ENCODE peak calls at places on chromosomes 4 and X, in eight cellular contexts. A is CD4-positive, CD25-positive, alpha-beta regulatory T cell; C is breast epithelium; H is H54; K is heart left ventricle; S is MCF 10A; P is fibroblast of mammary gland; I is hypothalamus. N is an unnamed sample.

GRCh38 chr4:2798399-2799301 is 5.8 kb downstream of the SH3BP2 start:
- DNase-seq in A (peak; percentile 49), C (no peak), H (no peak), K (peak; percentile 84), S (peak; percentile 47), P (no peak), I (peak; percentile 60), N (no peak)

GRCh38 chr4:3300198-3300671 is 7.4 kb downstream of the RGS12 start:
- DNase-seq in A (no peak), C (peak; percentile 40), H (no peak), K (peak; percentile 47), S (no peak), P (no peak), I (no peak), N (no peak)

GRCh38 chr4:47713156-47713834 is 124.6 kb downstream of the CORIN start:
- DNase-seq in A (no peak), C (no peak), H (no peak), K (no peak), S (no peak), P (no peak), I (no peak), N (no peak)

GRCh38 chr4:76984788-76985211 is 35.2 kb downstream of the SEPTIN11 start:
- DNase-seq in A (no peak), C (no peak), H (peak; percentile 23), K (no peak), S (peak; percentile 71), P (peak; percentile 100), I (no peak), N (peak; percentile 19)

GRCh38 chr4:30605616-30606015 is 114.6 kb upstream of the PCDH7 start:
- DNase-seq in A (no peak), C (no peak), H (no peak), K (no peak), S (no peak), P (peak; percentile 51), I (no peak), N (no peak)

GRCh38 chrX:68944211-68944610 is 115.4 kb downstream of the EFNB1 start:
- DNase-seq in A (no peak), C (no peak), H (no peak), K (no peak), S (no peak), P (no peak), I (no peak), N (no peak)

GRCh38 chr4:3898098-3898497 is 131.9 kb downstream of the ADRA2C start:
- DNase-seq in A (no peak), C (no peak), H (no peak), K (no peak), S (no peak), P (no peak), I (no peak), N (no peak)

GRCh38 chr4:2259541-2260267 is 2.2 kb downstream of the MXD4 start:
- DNase-seq in A (no peak), C (peak; percentile 43), H (no peak), K (peak; percentile 58), S (no peak), P (no peak), I (no peak), N (no peak)

GRCh38 chr4:181272427-181272826 is 970.8 kb upstream of the TENM3 start:
- DNase-seq in A (no peak), C (no peak), H (no peak), K (no peak), S (no peak), P (no peak), I (no peak), N (no peak)

GRCh38 chr4:27789768-27790167 is 929.1 kb downstream of the STIM2 start:
- DNase-seq in A (no peak), C (no peak), H (no peak), K (no peak), S (peak; percentile 38), P (peak; percentile 35), I (no peak), N (peak; percentile 19)

GRCh38 chrX:123563167-123563566 is 169.7 kb downstream of the THOC2 start:
- DNase-seq in A (no peak), C (no peak), H (no peak), K (no peak), S (no peak), P (no peak), I (no peak), N (no peak)

GRCh38 chr4:70741872-70742271 is 20.1 kb downstream of the RUFY3 start:
- DNase-seq in A (no peak), C (no peak), H (no peak), K (no peak), S (no peak), P (no peak), I (no peak), N (no peak)

GRCh38 chr4:103098331-103098730 is 1.3 kb downstream of the BDH2 start:
- DNase-seq in A (no peak), C (no peak), H (no peak), K (no peak), S (no peak), P (peak; percentile 10), I (no peak), N (no peak)

GRCh38 chr4:22514001-22514400 is 1.9 kb downstream of the ADGRA3 start:
- DNase-seq in A (no peak), C (no peak), H (no peak), K (no peak), S (peak; percentile 55), P (peak; percentile 83), I (no peak), N (peak; percentile 77)

GRCh38 chrX:16368696-16369095 is 201.4 kb downstream of the MAGEB17 start:
- DNase-seq in A (no peak), C (no peak), H (no peak), K (no peak), S (no peak), P (no peak), I (no peak), N (no peak)

GRCh38 chrX:1242901-1243402 is 25.7 kb upstream of the CSF2RA start:
- DNase-seq in A (no peak), C (no peak), H (no peak), K (no peak), S (peak; percentile 29), P (no peak), I (no peak), N (no peak)

GRCh38 chr4:85426366-85426765 is 48.6 kb upstream of the ARHGAP24 start:
- DNase-seq in A (no peak), C (no peak), H (no peak), K (no peak), S (no peak), P (no peak), I (no peak), N (no peak)

GRCh38 chr4:74284074-74284473 is 24.2 kb upstream of the EPGN start:
- DNase-seq in A (no peak), C (no peak), H (peak; percentile 4), K (no peak), S (peak; percentile 22), P (peak; percentile 35), I (no peak), N (no peak)

GRCh38 chrX:1686642-1687041 is 71.8 kb downstream of the ASMT start:
- DNase-seq in A (no peak), C (no peak), H (peak; percentile 15), K (no peak), S (no peak), P (no peak), I (no peak), N (no peak)

GRCh38 chrX:13254076-13254785 is 65.6 kb downstream of the ATXN3L start:
- DNase-seq in A (no peak), C (no peak), H (peak; percentile 3), K (no peak), S (peak; percentile 76), P (peak; percentile 65), I (no peak), N (no peak)

GRCh38 chr4:183437452-183437851 is 7.0 kb upstream of the CDKN2AIP start:
- DNase-seq in A (no peak), C (no peak), H (no peak), K (no peak), S (no peak), P (no peak), I (no peak), N (no peak)

GRCh38 chr4:140236649-140237160 is 82.7 kb upstream of the MAML3 start:
- DNase-seq in A (no peak), C (no peak), H (no peak), K (no peak), S (no peak), P (no peak), I (no peak), N (no peak)

GRCh38 chr4:25123236-25123635 is 37.0 kb downstream of the SEPSECS start:
- DNase-seq in A (no peak), C (no peak), H (no peak), K (no peak), S (no peak), P (no peak), I (no peak), N (no peak)

GRCh38 chr4:74206088-74206826 is 48.3 kb downstream of the MTHFD2L start:
- DNase-seq in A (no peak), C (no peak), H (no peak), K (no peak), S (no peak), P (no peak), I (no peak), N (no peak)

GRCh38 chr4:88743696-88744095 is 46.1 kb upstream of the NAP1L5 start:
- DNase-seq in A (no peak), C (no peak), H (peak; percentile 5), K (no peak), S (no peak), P (peak; percentile 41), I (no peak), N (peak; percentile 5)

GRCh38 chrX:150643271-150643670 is 49.9 kb upstream of the MTMR1 start:
- DNase-seq in A (no peak), C (no peak), H (no peak), K (no peak), S (peak; percentile 13), P (peak; percentile 19), I (no peak), N (peak; percentile 50)

GRCh38 chr4:38894340-38894982 is 26.9 kb downstream of the FAM114A1 start:
- DNase-seq in A (no peak), C (no peak), H (no peak), K (no peak), S (no peak), P (no peak), I (no peak), N (no peak)

GRCh38 chr4:86376850-86377249 is 17.0 kb upstream of the MAPK10 start:
- DNase-seq in A (no peak), C (no peak), H (no peak), K (no peak), S (no peak), P (no peak), I (no peak), N (no peak)

GRCh38 chrX:12771445-12772069 is 19.7 kb upstream of the PRPS2 start:
- DNase-seq in A (peak; percentile 36), C (no peak), H (no peak), K (peak; percentile 71), S (no peak), P (peak; percentile 54), I (no peak), N (no peak)

GRCh38 chrX:70313503-70313902 is 23.6 kb downstream of the KIF4A start:
- DNase-seq in A (no peak), C (no peak), H (no peak), K (no peak), S (no peak), P (peak; percentile 48), I (no peak), N (no peak)

GRCh38 chrX:18549643-18550042 is 122.3 kb downstream of the RS1 start:
- DNase-seq in A (no peak), C (no peak), H (no peak), K (no peak), S (no peak), P (no peak), I (no peak), N (no peak)

GRCh38 chrX:2710041-2710471 is 19.0 kb downstream of the CD99 start:
- DNase-seq in A (no peak), C (no peak), H (no peak), K (no peak), S (peak; percentile 85), P (peak; percentile 93), I (no peak), N (peak; percentile 16)

GRCh38 chrX:133523094-133523493 is 107.8 kb upstream of the GPC4 start:
- DNase-seq in A (no peak), C (no peak), H (no peak), K (no peak), S (peak; percentile 18), P (peak; percentile 75), I (no peak), N (no peak)

GRCh38 chrX:42755820-42756219 is 22.1 kb downstream of the PPP1R2C start:
- DNase-seq in A (no peak), C (no peak), H (no peak), K (peak; percentile 40), S (peak; percentile 65), P (peak; percentile 82), I (no peak), N (no peak)